ENCODE peak calls at places on chromosomes 1 and 21, in seven cellular contexts. One of them, this sample, is unnamed.

GRCh38 chr1:67690411-67690810 is 5.4 kb downstream of the GADD45A start:
- DNase-seq in RWPE2: no peak
- DNase-seq in tibial artery: no peak
- DNase-seq in fibroblast of lung: no peak
- DNase-seq in ovary: no peak
- DNase-seq in heart right ventricle: no peak
- DNase-seq in A549: no peak
- DNase-seq in this sample: no peak

GRCh38 chr1:12342261-12343003 is 112.6 kb downstream of the VPS13D start:
- DNase-seq in RWPE2: no peak
- DNase-seq in tibial artery: no peak
- DNase-seq in fibroblast of lung: peak; percentile 17
- DNase-seq in ovary: no peak
- DNase-seq in heart right ventricle: no peak
- DNase-seq in A549: no peak
- DNase-seq in this sample: no peak

GRCh38 chr1:241924080-241924808 is 33.3 kb upstream of the BECN2 start:
- DNase-seq in RWPE2: no peak
- DNase-seq in tibial artery: no peak
- DNase-seq in fibroblast of lung: no peak
- DNase-seq in ovary: no peak
- DNase-seq in heart right ventricle: no peak
- DNase-seq in A549: no peak
- DNase-seq in this sample: no peak

GRCh38 chr1:54301494-54301893 is 101.5 kb downstream of the MRPL37 start:
- DNase-seq in RWPE2: no peak
- DNase-seq in tibial artery: no peak
- DNase-seq in fibroblast of lung: no peak
- DNase-seq in ovary: no peak
- DNase-seq in heart right ventricle: no peak
- DNase-seq in A549: no peak
- DNase-seq in this sample: no peak

GRCh38 chr1:201538618-201539551 is at the start of gene NAV1:
- DNase-seq in RWPE2: no peak
- DNase-seq in tibial artery: peak; percentile 67
- DNase-seq in fibroblast of lung: peak; percentile 85
- DNase-seq in ovary: peak; percentile 55
- DNase-seq in heart right ventricle: peak; percentile 78
- DNase-seq in A549: peak; percentile 52
- DNase-seq in this sample: no peak

GRCh38 chr1:163807331-163807730 is 485.6 kb downstream of the NUF2 start:
- DNase-seq in RWPE2: no peak
- DNase-seq in tibial artery: no peak
- DNase-seq in fibroblast of lung: no peak
- DNase-seq in ovary: no peak
- DNase-seq in heart right ventricle: no peak
- DNase-seq in A549: no peak
- DNase-seq in this sample: no peak

GRCh38 chr1:56302878-56303277 is 276.5 kb downstream of the PLPP3 start:
- DNase-seq in RWPE2: no peak
- DNase-seq in tibial artery: no peak
- DNase-seq in fibroblast of lung: peak; percentile 62
- DNase-seq in ovary: no peak
- DNase-seq in heart right ventricle: no peak
- DNase-seq in A549: no peak
- DNase-seq in this sample: no peak

GRCh38 chr1:119715542-119715941 is 3.8 kb downstream of the PHGDH start:
- DNase-seq in RWPE2: no peak
- DNase-seq in tibial artery: no peak
- DNase-seq in fibroblast of lung: peak; percentile 25
- DNase-seq in ovary: no peak
- DNase-seq in heart right ventricle: no peak
- DNase-seq in A549: no peak
- DNase-seq in this sample: no peak

GRCh38 chr1:3186526-3186921 is 117.5 kb downstream of the PRDM16 start:
- DNase-seq in RWPE2: no peak
- DNase-seq in tibial artery: peak; percentile 95
- DNase-seq in fibroblast of lung: peak; percentile 84
- DNase-seq in ovary: peak; percentile 87
- DNase-seq in heart right ventricle: peak; percentile 67
- DNase-seq in A549: no peak
- DNase-seq in this sample: no peak

GRCh38 chr1:88595355-88595754 is 88.7 kb upstream of the PKN2 start:
- DNase-seq in RWPE2: no peak
- DNase-seq in tibial artery: no peak
- DNase-seq in fibroblast of lung: peak; percentile 29
- DNase-seq in ovary: no peak
- DNase-seq in heart right ventricle: no peak
- DNase-seq in A549: peak; percentile 18
- DNase-seq in this sample: no peak

GRCh38 chr21:14842641-14843040 is 222.2 kb downstream of the NRIP1 start:
- DNase-seq in RWPE2: no peak
- DNase-seq in tibial artery: no peak
- DNase-seq in fibroblast of lung: peak; percentile 9
- DNase-seq in ovary: no peak
- DNase-seq in heart right ventricle: no peak
- DNase-seq in A549: no peak
- DNase-seq in this sample: no peak

GRCh38 chr1:80054129-80054528 is 1047.6 kb upstream of the ADGRL4 start:
- DNase-seq in RWPE2: peak; percentile 91
- DNase-seq in tibial artery: no peak
- DNase-seq in fibroblast of lung: peak; percentile 98
- DNase-seq in ovary: no peak
- DNase-seq in heart right ventricle: no peak
- DNase-seq in A549: peak; percentile 68
- DNase-seq in this sample: no peak

GRCh38 chr1:170668301-170668789 is 4.4 kb downstream of the PRRX1 start:
- DNase-seq in RWPE2: no peak
- DNase-seq in tibial artery: peak; percentile 71
- DNase-seq in fibroblast of lung: peak; percentile 39
- DNase-seq in ovary: no peak
- DNase-seq in heart right ventricle: no peak
- DNase-seq in A549: no peak
- DNase-seq in this sample: no peak

GRCh38 chr1:84412316-84412942 is 14.1 kb downstream of the DNASE2B start:
- DNase-seq in RWPE2: no peak
- DNase-seq in tibial artery: no peak
- DNase-seq in fibroblast of lung: peak; percentile 87
- DNase-seq in ovary: no peak
- DNase-seq in heart right ventricle: no peak
- DNase-seq in A549: no peak
- DNase-seq in this sample: no peak

GRCh38 chr1:172554915-172555314 is 22.0 kb downstream of the SUCO start:
- DNase-seq in RWPE2: no peak
- DNase-seq in tibial artery: no peak
- DNase-seq in fibroblast of lung: no peak
- DNase-seq in ovary: no peak
- DNase-seq in heart right ventricle: no peak
- DNase-seq in A549: no peak
- DNase-seq in this sample: no peak

GRCh38 chr1:115530407-115530806 is 111.4 kb upstream of the VANGL1 start:
- DNase-seq in RWPE2: no peak
- DNase-seq in tibial artery: no peak
- DNase-seq in fibroblast of lung: peak; percentile 69
- DNase-seq in ovary: no peak
- DNase-seq in heart right ventricle: no peak
- DNase-seq in A549: no peak
- DNase-seq in this sample: no peak

GRCh38 chr1:117205368-117205767 is 5.4 kb downstream of the VTCN1 start:
- DNase-seq in RWPE2: no peak
- DNase-seq in tibial artery: no peak
- DNase-seq in fibroblast of lung: peak; percentile 36
- DNase-seq in ovary: no peak
- DNase-seq in heart right ventricle: no peak
- DNase-seq in A549: no peak
- DNase-seq in this sample: no peak

DNA sequence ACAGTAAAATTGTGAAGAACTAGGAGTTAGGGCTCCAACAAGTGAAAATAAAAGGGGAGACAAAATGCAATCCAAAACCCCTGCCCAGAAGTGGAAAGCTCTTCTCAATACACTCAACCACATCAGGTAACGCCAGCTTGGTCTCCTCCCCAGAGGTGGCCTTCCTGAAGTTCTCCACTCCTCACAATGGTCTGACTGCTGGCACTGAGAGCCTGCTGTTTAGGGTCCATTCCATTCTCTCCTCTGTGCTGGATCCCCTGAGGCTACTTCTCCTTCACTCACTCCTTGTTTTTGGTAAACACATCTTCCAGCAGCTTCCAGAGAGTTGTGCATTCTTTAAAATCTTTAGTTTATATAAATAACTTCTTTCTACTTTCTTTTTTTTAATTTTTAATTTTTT is 189.5 kb downstream of the KCNT2 start:
- DNase-seq in RWPE2: no peak
- DNase-seq in tibial artery: no peak
- DNase-seq in fibroblast of lung: no peak
- DNase-seq in ovary: no peak
- DNase-seq in heart right ventricle: no peak
- DNase-seq in A549: no peak
- DNase-seq in this sample: no peak
- H3K27ac ChIP-seq in RWPE2: no peak overlapping the region
- H3K27ac ChIP-seq in tibial artery: no peak overlapping the region
- H3K27ac ChIP-seq in fibroblast of lung: no peak overlapping the region
- H3K27ac ChIP-seq in ovary: no peak overlapping the region
- H3K27ac ChIP-seq in heart right ventricle: no peak overlapping the region
- H3K27ac ChIP-seq in A549: no peak overlapping the region
- H3K27ac ChIP-seq in this sample: no peak overlapping the region

GRCh38 chr1:205271745-205272144 is 44.0 kb downstream of the TMCC2 start:
- DNase-seq in RWPE2: no peak
- DNase-seq in tibial artery: no peak
- DNase-seq in fibroblast of lung: no peak
- DNase-seq in ovary: no peak
- DNase-seq in heart right ventricle: no peak
- DNase-seq in A549: no peak
- DNase-seq in this sample: no peak
- H3K27ac ChIP-seq in RWPE2: no peak overlapping the region
- H3K27ac ChIP-seq in tibial artery: no peak overlapping the region
- H3K27ac ChIP-seq in fibroblast of lung: no peak overlapping the region
- H3K27ac ChIP-seq in ovary: no peak overlapping the region
- H3K27ac ChIP-seq in heart right ventricle: no peak overlapping the region
- H3K27ac ChIP-seq in A549: no peak overlapping the region
- H3K27ac ChIP-seq in this sample: no peak overlapping the region

GRCh38 chr1:113759341-113760101 is at the start of gene PHTF1:
- DNase-seq in RWPE2: peak; percentile 68
- DNase-seq in tibial artery: peak; percentile 64
- DNase-seq in fibroblast of lung: peak; percentile 80
- DNase-seq in ovary: peak; percentile 72
- DNase-seq in heart right ventricle: peak; percentile 79
- DNase-seq in A549: peak; percentile 70
- DNase-seq in this sample: no peak

GRCh38 chr1:113761937-113762336 is 2.7 kb upstream of the PHTF1 start:
- DNase-seq in RWPE2: no peak
- DNase-seq in tibial artery: no peak
- DNase-seq in fibroblast of lung: no peak
- DNase-seq in ovary: no peak
- DNase-seq in heart right ventricle: no peak
- DNase-seq in A549: no peak
- DNase-seq in this sample: no peak

GRCh38 chr1:113760102-113760804 is 967 bp upstream of the PHTF1 start:
- DNase-seq in RWPE2: no peak
- DNase-seq in tibial artery: no peak
- DNase-seq in fibroblast of lung: no peak
- DNase-seq in ovary: no peak
- DNase-seq in heart right ventricle: no peak
- DNase-seq in A549: peak; percentile 4
- DNase-seq in this sample: no peak

GRCh38 chr1:113765306-113765705 is 6.0 kb upstream of the PHTF1 start:
- DNase-seq in RWPE2: no peak
- DNase-seq in tibial artery: no peak
- DNase-seq in fibroblast of lung: peak; percentile 75
- DNase-seq in ovary: no peak
- DNase-seq in heart right ventricle: no peak
- DNase-seq in A549: no peak
- DNase-seq in this sample: no peak

DNA sequence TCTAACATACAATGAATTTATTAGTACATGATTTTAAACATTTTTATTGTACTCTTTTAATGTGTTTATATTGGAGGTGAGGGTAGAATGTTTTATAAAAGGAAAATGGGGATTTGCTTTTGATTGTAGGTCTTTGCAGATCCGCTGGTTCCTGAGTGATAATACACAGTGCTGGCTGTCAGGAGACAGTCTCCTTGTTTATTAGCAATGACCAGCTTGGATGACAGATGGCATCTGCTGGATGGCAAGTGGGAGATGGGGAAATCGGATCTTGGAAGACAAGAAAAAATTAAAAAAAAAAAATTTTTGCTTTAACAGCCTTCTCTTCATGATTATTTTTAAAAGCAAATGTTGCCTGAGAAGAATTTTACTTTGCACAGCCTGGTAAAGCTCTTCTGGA is 4.4 kb upstream of the PHTF1 start:
- DNase-seq in RWPE2: no peak
- DNase-seq in tibial artery: no peak
- DNase-seq in fibroblast of lung: no peak
- DNase-seq in ovary: no peak
- DNase-seq in heart right ventricle: no peak
- DNase-seq in A549: no peak
- DNase-seq in this sample: no peak
- H3K27ac ChIP-seq in RWPE2: no peak overlapping the region
- H3K27ac ChIP-seq in tibial artery: no peak overlapping the region
- H3K27ac ChIP-seq in fibroblast of lung: no peak overlapping the region
- H3K27ac ChIP-seq in ovary: no peak overlapping the region
- H3K27ac ChIP-seq in heart right ventricle: no peak overlapping the region
- H3K27ac ChIP-seq in A549: no peak overlapping the region
- H3K27ac ChIP-seq in this sample: no peak overlapping the region

GRCh38 chr1:44903261-44903660 is 60.2 kb upstream of the PTCH2 start:
- DNase-seq in RWPE2: no peak
- DNase-seq in tibial artery: no peak
- DNase-seq in fibroblast of lung: peak; percentile 50
- DNase-seq in ovary: peak; percentile 49
- DNase-seq in heart right ventricle: no peak
- DNase-seq in A549: no peak
- DNase-seq in this sample: no peak

GRCh38 chr1:44908427-44908826 is 65.4 kb upstream of the PTCH2 start:
- DNase-seq in RWPE2: no peak
- DNase-seq in tibial artery: no peak
- DNase-seq in fibroblast of lung: no peak
- DNase-seq in ovary: no peak
- DNase-seq in heart right ventricle: no peak
- DNase-seq in A549: no peak
- DNase-seq in this sample: no peak

GRCh38 chr1:44909949-44910594 is 67.0 kb upstream of the PTCH2 start:
- DNase-seq in RWPE2: no peak
- DNase-seq in tibial artery: no peak
- DNase-seq in fibroblast of lung: no peak
- DNase-seq in ovary: no peak
- DNase-seq in heart right ventricle: no peak
- DNase-seq in A549: no peak
- DNase-seq in this sample: no peak

GRCh38 chr1:44907909-44908308 is 64.9 kb upstream of the PTCH2 start:
- DNase-seq in RWPE2: no peak
- DNase-seq in tibial artery: no peak
- DNase-seq in fibroblast of lung: no peak
- DNase-seq in ovary: no peak
- DNase-seq in heart right ventricle: no peak
- DNase-seq in A549: no peak
- DNase-seq in this sample: no peak

DNA sequence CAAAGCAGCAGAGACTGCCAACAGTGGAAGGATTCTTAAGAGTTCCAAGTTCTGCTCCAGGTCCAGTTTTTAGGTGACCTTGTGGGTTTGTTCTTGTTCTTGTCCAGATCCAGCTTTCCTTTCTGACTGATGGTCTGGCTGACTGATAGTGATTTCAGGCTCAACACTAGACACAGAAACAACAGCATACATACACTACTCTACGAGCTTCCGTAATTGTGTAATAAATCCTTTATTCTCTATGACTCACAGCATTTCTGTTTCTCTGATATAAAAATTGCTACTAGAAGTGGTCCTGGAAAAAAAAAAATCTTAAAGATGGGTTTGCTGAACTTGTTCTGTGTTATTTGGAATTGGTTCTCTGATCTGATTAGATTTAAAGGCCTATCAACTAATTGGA is 62.2 kb upstream of the PTCH2 start:
- DNase-seq in RWPE2: no peak
- DNase-seq in tibial artery: no peak
- DNase-seq in fibroblast of lung: peak; percentile 28
- DNase-seq in ovary: no peak
- DNase-seq in heart right ventricle: no peak
- DNase-seq in A549: no peak
- DNase-seq in this sample: no peak
- H3K27ac ChIP-seq in RWPE2: no peak overlapping the region
- H3K27ac ChIP-seq in tibial artery: no peak overlapping the region
- H3K27ac ChIP-seq in fibroblast of lung: no peak overlapping the region
- H3K27ac ChIP-seq in ovary: no peak overlapping the region
- H3K27ac ChIP-seq in heart right ventricle: no peak overlapping the region
- H3K27ac ChIP-seq in A549: no peak overlapping the region
- H3K27ac ChIP-seq in this sample: no peak overlapping the region

This sample was measured in vagina.